ENCODE peak calls at places on chromosomes 3 and 15, in five cellular contexts. One of them, this sample, is unnamed.

GRCh38 chr3:153129426-153129825 is 32.6 kb upstream of the RAP2B start:
- DNase-seq in heart left ventricle: no peak
- DNase-seq in sigmoid colon: no peak
- DNase-seq in H1: no peak
- DNase-seq in gastrocnemius medialis: no peak
- DNase-seq in this sample: no peak

GRCh38 chr15:28974142-28974541 is 88.4 kb downstream of the APBA2 start:
- DNase-seq in H1: no peak
- DNase-seq in gastrocnemius medialis: no peak
- DNase-seq in sigmoid colon: no peak
- DNase-seq in heart left ventricle: no peak
- DNase-seq in this sample: no peak

GRCh38 chr3:128360243-128360642 is 106.4 kb downstream of the DNAJB8 start:
- DNase-seq in sigmoid colon: no peak
- DNase-seq in heart left ventricle: no peak
- DNase-seq in gastrocnemius medialis: no peak
- DNase-seq in H1: no peak
- DNase-seq in this sample: no peak

GRCh38 chr3:46312996-46313395 is 40.9 kb upstream of the CCR2 start:
- DNase-seq in heart left ventricle: peak
- DNase-seq in gastrocnemius medialis: peak
- DNase-seq in sigmoid colon: peak
- DNase-seq in H1: no peak
- DNase-seq in this sample: no peak

GRCh38 chr15:92971081-92971480 is 71.0 kb downstream of the CHD2 start:
- DNase-seq in sigmoid colon: no peak
- DNase-seq in heart left ventricle: no peak
- DNase-seq in H1: no peak
- DNase-seq in gastrocnemius medialis: no peak
- DNase-seq in this sample: no peak

GRCh38 chr3:150249776-150250175 is 158.3 kb upstream of the TSC22D2 start:
- DNase-seq in H1: no peak
- DNase-seq in sigmoid colon: no peak
- DNase-seq in gastrocnemius medialis: no peak
- DNase-seq in heart left ventricle: no peak
- DNase-seq in this sample: no peak

GRCh38 chr3:64686446-64686908 is 1.3 kb downstream of the ADAMTS9 start:
- DNase-seq in heart left ventricle: peak
- DNase-seq in sigmoid colon: no peak
- DNase-seq in H1: no peak
- DNase-seq in gastrocnemius medialis: no peak
- DNase-seq in this sample: no peak

GRCh38 chr3:140758791-140759444 is 81.1 kb downstream of the TRIM42 start:
- DNase-seq in H1: no peak
- DNase-seq in heart left ventricle: no peak
- DNase-seq in sigmoid colon: no peak
- DNase-seq in gastrocnemius medialis: no peak
- DNase-seq in this sample: no peak

GRCh38 chr3:14452676-14453367 is 50.4 kb downstream of the SLC6A6 start:
- DNase-seq in gastrocnemius medialis: peak
- DNase-seq in sigmoid colon: peak
- DNase-seq in heart left ventricle: peak
- DNase-seq in H1: no peak
- DNase-seq in this sample: peak

GRCh38 chr15:40241305-40242215 is 2.7 kb downstream of the PAK6 start:
- DNase-seq in heart left ventricle: no peak
- DNase-seq in H1: no peak
- DNase-seq in gastrocnemius medialis: no peak
- DNase-seq in sigmoid colon: peak
- DNase-seq in this sample: peak

GRCh38 chr3:17602126-17602525 is 140.3 kb downstream of the TBC1D5 start:
- DNase-seq in H1: no peak
- DNase-seq in heart left ventricle: no peak
- DNase-seq in gastrocnemius medialis: no peak
- DNase-seq in sigmoid colon: no peak
- DNase-seq in this sample: no peak

GRCh38 chr3:34793066-34793465 is 846.3 kb upstream of the ARPP21 start:
- DNase-seq in H1: no peak
- DNase-seq in gastrocnemius medialis: no peak
- DNase-seq in sigmoid colon: no peak
- DNase-seq in heart left ventricle: no peak
- DNase-seq in this sample: no peak

GRCh38 chr3:12751548-12751947 is 7.5 kb downstream of the TMEM40 start:
- DNase-seq in sigmoid colon: no peak
- DNase-seq in gastrocnemius medialis: peak
- DNase-seq in H1: no peak
- DNase-seq in heart left ventricle: no peak
- DNase-seq in this sample: no peak

GRCh38 chr3:24810881-24811280 is 316.2 kb upstream of the THRB start:
- DNase-seq in heart left ventricle: no peak
- DNase-seq in H1: no peak
- DNase-seq in gastrocnemius medialis: no peak
- DNase-seq in sigmoid colon: no peak
- DNase-seq in this sample: no peak

GRCh38 chr3:127448671-127449070 is 141.9 kb downstream of the TPRA1 start:
- DNase-seq in sigmoid colon: no peak
- DNase-seq in H1: no peak
- DNase-seq in gastrocnemius medialis: no peak
- DNase-seq in heart left ventricle: no peak
- DNase-seq in this sample: no peak

GRCh38 chr3:117818592-117818991 is 1109.0 kb downstream of the TUSC7 start:
- DNase-seq in gastrocnemius medialis: no peak
- DNase-seq in heart left ventricle: no peak
- DNase-seq in sigmoid colon: no peak
- DNase-seq in H1: no peak
- DNase-seq in this sample: no peak

GRCh38 chr15:38041576-38041975 is 107.1 kb downstream of the TMCO5A start:
- DNase-seq in sigmoid colon: no peak
- DNase-seq in heart left ventricle: no peak
- DNase-seq in H1: no peak
- DNase-seq in gastrocnemius medialis: no peak
- DNase-seq in this sample: no peak

GRCh38 chr3:176939022-176939817 is 258.1 kb downstream of the TBL1XR1 start:
- DNase-seq in gastrocnemius medialis: peak
- DNase-seq in H1: no peak
- DNase-seq in sigmoid colon: no peak
- DNase-seq in heart left ventricle: peak
- DNase-seq in this sample: no peak

GRCh38 chr3:49020335-49021212 is 1.3 kb upstream of the NDUFAF3 start:
- DNase-seq in H1: peak
- DNase-seq in gastrocnemius medialis: peak
- DNase-seq in sigmoid colon: peak
- DNase-seq in heart left ventricle: peak
- DNase-seq in this sample: no peak

GRCh38 chr15:66294932-66295235 is 1.5 kb downstream of the DIS3L start:
- DNase-seq in heart left ventricle: no peak
- DNase-seq in gastrocnemius medialis: no peak
- DNase-seq in H1: no peak
- DNase-seq in sigmoid colon: no peak
- DNase-seq in this sample: no peak

GRCh38 chr3:177447938-177448337 is 250.7 kb upstream of the TBL1XR1 start:
- DNase-seq in H1: no peak
- DNase-seq in heart left ventricle: no peak
- DNase-seq in sigmoid colon: peak
- DNase-seq in gastrocnemius medialis: no peak
- DNase-seq in this sample: no peak

GRCh38 chr3:19931180-19931692 is 2.8 kb downstream of the EFHB start:
- DNase-seq in gastrocnemius medialis: no peak
- DNase-seq in H1: no peak
- DNase-seq in heart left ventricle: no peak
- DNase-seq in sigmoid colon: no peak
- DNase-seq in this sample: no peak

GRCh38 chr15:94412979-94413741 is 181.8 kb downstream of the MCTP2 start:
- DNase-seq in sigmoid colon: no peak
- DNase-seq in heart left ventricle: no peak
- DNase-seq in gastrocnemius medialis: no peak
- DNase-seq in H1: no peak
- DNase-seq in this sample: no peak

GRCh38 chr15:62455441-62455921 is 290.4 kb upstream of the C2CD4B start:
- DNase-seq in gastrocnemius medialis: peak
- DNase-seq in heart left ventricle: peak
- DNase-seq in sigmoid colon: peak
- DNase-seq in H1: no peak
- DNase-seq in this sample: no peak

GRCh38 chr3:179037361-179037760 is 34.2 kb downstream of the ZMAT3 start:
- DNase-seq in sigmoid colon: peak
- DNase-seq in H1: no peak
- DNase-seq in gastrocnemius medialis: no peak
- DNase-seq in heart left ventricle: peak
- DNase-seq in this sample: no peak

GRCh38 chr3:37543692-37544091 is 318.0 kb upstream of the CTDSPL start:
- DNase-seq in gastrocnemius medialis: peak
- DNase-seq in sigmoid colon: no peak
- DNase-seq in heart left ventricle: no peak
- DNase-seq in H1: no peak
- DNase-seq in this sample: no peak

GRCh38 chr15:89409184-89409992 is 74.8 kb upstream of the POLG start:
- DNase-seq in H1: no peak
- DNase-seq in heart left ventricle: no peak
- DNase-seq in sigmoid colon: no peak
- DNase-seq in gastrocnemius medialis: no peak
- DNase-seq in this sample: no peak

GRCh38 chr3:47515100-47515499 is 1.6 kb upstream of the ELP6 start:
- DNase-seq in sigmoid colon: no peak
- DNase-seq in H1: no peak
- DNase-seq in heart left ventricle: no peak
- DNase-seq in gastrocnemius medialis: no peak
- DNase-seq in this sample: no peak

GRCh38 chr3:197430502-197430901 is 125.3 kb downstream of the BDH1 start:
- DNase-seq in gastrocnemius medialis: no peak
- DNase-seq in sigmoid colon: no peak
- DNase-seq in H1: no peak
- DNase-seq in heart left ventricle: no peak
- DNase-seq in this sample: no peak

GRCh38 chr3:110583373-110583935 is 488.2 kb upstream of the NECTIN3 start:
- DNase-seq in H1: no peak
- DNase-seq in sigmoid colon: no peak
- DNase-seq in heart left ventricle: no peak
- DNase-seq in gastrocnemius medialis: no peak
- DNase-seq in this sample: no peak

GRCh38 chr3:10883478-10884234 is 67.6 kb downstream of the SLC6A11 start:
- DNase-seq in H1: peak
- DNase-seq in heart left ventricle: no peak
- DNase-seq in sigmoid colon: no peak
- DNase-seq in gastrocnemius medialis: no peak
- DNase-seq in this sample: no peak

GRCh38 chr3:177820683-177821316 is 623.5 kb upstream of the TBL1XR1 start:
- DNase-seq in sigmoid colon: no peak
- DNase-seq in heart left ventricle: no peak
- DNase-seq in gastrocnemius medialis: no peak
- DNase-seq in H1: no peak
- DNase-seq in this sample: no peak

DNA sequence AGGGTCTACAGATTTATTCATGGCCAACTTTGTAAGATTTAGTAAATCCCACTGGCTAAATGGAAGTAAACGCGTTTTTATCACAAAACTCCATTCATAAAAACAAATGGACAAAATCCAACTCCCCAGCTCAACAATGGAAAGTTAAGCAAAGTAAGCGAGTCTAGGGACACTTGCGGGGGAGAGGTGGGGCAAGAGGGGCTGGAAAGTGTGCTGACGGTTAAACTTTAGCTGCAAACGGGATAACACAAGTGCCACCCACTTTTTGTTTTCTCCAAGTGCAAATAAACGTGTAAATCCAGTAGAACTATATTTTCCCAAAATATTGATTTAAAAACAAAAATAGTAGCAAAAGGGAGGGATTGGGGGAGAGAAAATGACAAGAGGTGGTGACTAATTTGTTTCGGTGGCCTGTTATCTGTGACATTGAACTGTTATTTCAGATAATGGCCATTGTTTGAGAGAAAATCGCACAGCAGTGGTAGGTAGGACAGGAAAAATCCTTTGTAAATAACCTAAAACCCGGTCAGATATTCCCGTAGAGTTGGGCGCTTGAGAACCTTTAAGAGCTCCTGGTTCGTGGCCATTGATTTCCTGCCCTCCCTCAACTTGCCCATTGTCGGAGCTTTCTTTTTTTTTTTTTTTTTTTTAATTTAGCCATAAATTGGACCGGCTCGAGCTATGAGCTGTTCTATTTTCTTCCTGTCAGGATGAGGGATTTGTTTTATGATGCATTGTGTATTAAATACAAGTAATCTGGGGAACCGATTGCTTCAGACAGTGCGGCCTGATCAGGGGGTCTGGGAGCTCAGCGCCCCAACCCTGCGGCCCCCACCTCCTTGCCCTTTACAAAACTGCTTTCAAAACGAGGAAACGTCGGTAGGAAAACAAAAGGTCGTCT is 514.8 kb downstream of the MECOM start:
- DNase-seq in sigmoid colon: no peak
- DNase-seq in H1: no peak
- DNase-seq in heart left ventricle: peak
- DNase-seq in gastrocnemius medialis: no peak
- DNase-seq in this sample: no peak
- H3K4me3 ChIP-seq in sigmoid colon: no peak
- H3K4me3 ChIP-seq in H1: peak
- H3K4me3 ChIP-seq in heart left ventricle: no peak
- H3K4me3 ChIP-seq in gastrocnemius medialis: peak
- H3K4me3 ChIP-seq in this sample: peak

GRCh38 chr15:45187894-45188830 is at the start of gene SHF:
- DNase-seq in gastrocnemius medialis: no peak
- DNase-seq in heart left ventricle: peak
- DNase-seq in sigmoid colon: peak
- DNase-seq in H1: peak
- DNase-seq in this sample: no peak
- TF ChIP-seq POLR2A in gastrocnemius medialis: peak
- TF ChIP-seq POLR2A in heart left ventricle: no peak
- TF ChIP-seq POLR2A in sigmoid colon: no peak
- TF ChIP-seq POLR2A in H1: peak
- TF ChIP-seq POLR2A in this sample: no peak

GRCh38 chr3:134239538-134239937 is 11.1 kb downstream of the RYK start:
- DNase-seq in H1: no peak
- DNase-seq in sigmoid colon: no peak
- DNase-seq in gastrocnemius medialis: no peak
- DNase-seq in heart left ventricle: no peak
- DNase-seq in this sample: no peak
- H3K4me3 ChIP-seq in H1: no peak
- H3K4me3 ChIP-seq in sigmoid colon: no peak
- H3K4me3 ChIP-seq in gastrocnemius medialis: no peak
- H3K4me3 ChIP-seq in heart left ventricle: no peak
- H3K4me3 ChIP-seq in this sample: no peak

DNA sequence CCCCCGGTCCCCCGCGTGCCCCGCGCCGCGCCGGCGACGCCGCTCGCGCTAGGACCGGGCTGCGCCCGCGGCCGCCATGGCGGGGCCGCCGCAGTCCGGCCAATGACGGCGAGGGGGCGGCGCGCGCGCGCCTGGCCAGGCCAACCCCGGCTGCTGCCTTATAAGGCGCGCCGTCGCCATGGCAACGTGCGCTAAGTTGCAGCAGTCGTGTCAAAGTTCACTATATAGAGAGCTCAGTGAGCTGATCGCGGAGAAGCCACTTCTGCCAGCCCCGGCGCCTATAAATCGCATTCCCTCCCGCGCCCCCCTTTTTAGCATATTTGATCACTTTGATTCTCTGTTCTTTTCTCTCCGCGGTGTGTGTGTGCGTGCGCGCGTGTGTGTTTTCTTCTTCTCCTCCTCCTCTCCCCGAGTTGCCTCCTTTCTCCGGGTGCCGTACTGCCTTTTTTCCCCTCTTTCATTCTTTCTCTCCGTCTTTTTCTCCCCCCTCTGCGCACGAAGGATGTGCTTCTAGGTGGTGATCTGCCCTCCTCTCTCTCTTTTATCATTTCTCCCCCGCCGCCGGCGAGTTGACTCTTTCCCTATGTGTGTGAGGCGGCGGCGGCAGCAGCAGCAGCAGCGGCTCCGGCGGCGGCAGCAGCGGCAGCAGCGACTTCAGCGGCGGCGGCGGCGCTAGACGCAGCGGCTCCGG is at the start of gene NR2F2:
- DNase-seq in H1: peak
- DNase-seq in gastrocnemius medialis: peak
- DNase-seq in heart left ventricle: peak
- DNase-seq in sigmoid colon: peak
- DNase-seq in this sample: peak
- TF ChIP-seq POLR2A in H1: no peak
- TF ChIP-seq POLR2A in gastrocnemius medialis: peak
- TF ChIP-seq POLR2A in heart left ventricle: peak
- TF ChIP-seq POLR2A in sigmoid colon: peak
- TF ChIP-seq POLR2A in this sample: peak

This sample was measured in vagina.